ENCODE peak calls at places on chromosomes 5 and 9, in four cellular contexts. I is naive B cell, P is GOT3, G is NCI-H1417. Z is an unnamed sample.

GRCh38 chr9:137778914-137779313 is 98.7 kb upstream of the CACNA1B start:
- DNase-seq in I (no peak), P (no peak), G (no peak), Z (no peak)

GRCh38 chr9:116941266-116941665 is 254.2 kb downstream of the TRIM32 start:
- DNase-seq in I (no peak), P (no peak), G (no peak), Z (no peak)

GRCh38 chr9:79984429-79985067 is 412.8 kb downstream of the TLE4 start:
- DNase-seq in I (no peak), P (no peak), G (no peak), Z (no peak)

GRCh38 chr9:136095028-136095494 is at the start of gene NACC2:
- DNase-seq in I (no peak), P (no peak), G (peak; percentile 59), Z (no peak)

GRCh38 chr9:108272350-108272899 is 583.4 kb downstream of the ACTL7B start:
- DNase-seq in I (peak; percentile 7), P (no peak), G (peak; percentile 7), Z (no peak)

GRCh38 chr5:33901176-33901575 is 9.4 kb upstream of the ADAMTS12 start:
- DNase-seq in I (no peak), P (no peak), G (no peak), Z (no peak)

GRCh38 chr5:177369050-177369912 is 11.6 kb downstream of the RGS14 start:
- DNase-seq in I (no peak), P (no peak), G (peak; percentile 7), Z (no peak)

GRCh38 chr5:77486344-77486962 is 5.7 kb downstream of the WDR41 start:
- DNase-seq in I (no peak), P (no peak), G (no peak), Z (no peak)

GRCh38 chr5:38072295-38072694 is 186.1 kb upstream of the EGFLAM start:
- DNase-seq in I (no peak), P (no peak), G (no peak), Z (no peak)

GRCh38 chr5:50711280-50711679 is 44.8 kb downstream of the PARP8 start:
- DNase-seq in I (peak; percentile 68), P (no peak), G (peak; percentile 54), Z (no peak)

GRCh38 chr9:81374881-81375280 is 314.5 kb downstream of the TLE1 start:
- DNase-seq in I (no peak), P (no peak), G (no peak), Z (no peak)

GRCh38 chr9:133564451-133564850 is 29.9 kb downstream of the ADAMTSL2 start:
- DNase-seq in I (no peak), P (no peak), G (no peak), Z (no peak)

GRCh38 chr5:90915393-90915792 is 356.8 kb downstream of the ADGRV1 start:
- DNase-seq in I (no peak), P (no peak), G (no peak), Z (no peak)

GRCh38 chr5:74653991-74654390 is 13.5 kb upstream of the ENC1 start:
- DNase-seq in I (no peak), P (no peak), G (no peak), Z (no peak)

GRCh38 chr5:90803891-90804290 is 245.3 kb downstream of the ADGRV1 start:
- DNase-seq in I (no peak), P (no peak), G (no peak), Z (no peak)

GRCh38 chr5:9173281-9174048 is 372.4 kb downstream of the SEMA5A start:
- DNase-seq in I (no peak), P (no peak), G (no peak), Z (no peak)

GRCh38 chr5:333945-334344 is 12.4 kb downstream of the AHRR start:
- DNase-seq in I (no peak), P (no peak), G (no peak), Z (no peak)

GRCh38 chr5:56640763-56641406 is 174.5 kb upstream of the MAP3K1 start:
- DNase-seq in I (peak; percentile 54), P (no peak), G (no peak), Z (no peak)

GRCh38 chr5:474826-475661 is 32.1 kb downstream of the EXOC3 start:
- DNase-seq in I (no peak), P (no peak), G (no peak), Z (peak; percentile 12)

GRCh38 chr5:67808340-67808739 is 407.2 kb upstream of the PIK3R1 start:
- DNase-seq in I (no peak), P (no peak), G (no peak), Z (no peak)